ENCODE peak calls at places on chromosomes 2 and 18, in four cellular contexts. Z, B, T and A are unnamed samples.

GRCh38 chr2:236240228-236240990 is 23.8 kb downstream of the ASB18 start:
- DNase-seq in Z (no peak), B (no peak), T (no peak), A (no peak)

GRCh38 chr2:31704561-31705212 is 123.9 kb upstream of the SRD5A2 start:
- DNase-seq in Z (no peak), B (peak), T (no peak), A (no peak)

GRCh38 chr2:64735504-64735903 is 81.8 kb upstream of the SERTAD2 start:
- DNase-seq in Z (no peak), B (no peak), T (no peak), A (no peak)

GRCh38 chr18:73479472-73479871 is 611.7 kb upstream of the NETO1 start:
- DNase-seq in Z (peak), B (no peak), T (no peak), A (no peak)

GRCh38 chr2:72942293-72942692 is 25.0 kb downstream of the EMX1 start:
- DNase-seq in Z (no peak), B (no peak), T (no peak), A (no peak)

GRCh38 chr18:76687271-76688006 is 134.9 kb upstream of the ZNF236 start:
- DNase-seq in Z (peak), B (no peak), T (no peak), A (no peak)

GRCh38 chr18:28287146-28287545 is 110.2 kb upstream of the CDH2 start:
- DNase-seq in Z (no peak), B (no peak), T (no peak), A (no peak)

GRCh38 chr2:231342111-231342711 is 53.3 kb upstream of the B3GNT7 start:
- DNase-seq in Z (no peak), B (no peak), T (no peak), A (no peak)

GRCh38 chr2:65240657-65241056 is 13.0 kb downstream of the ACTR2 start:
- DNase-seq in Z (no peak), B (no peak), T (no peak), A (no peak)

GRCh38 chr18:44988821-44989587 is 308.3 kb downstream of the SETBP1 start:
- DNase-seq in Z (no peak), B (no peak), T (no peak), A (no peak)

GRCh38 chr2:70233892-70234291 is 14.5 kb downstream of the TIA1 start:
- DNase-seq in Z (no peak), B (no peak), T (no peak), A (no peak)

GRCh38 chr2:8622924-8623465 is 58.9 kb upstream of the ID2 start:
- DNase-seq in Z (no peak), B (no peak), T (no peak), A (no peak)

GRCh38 chr18:62828852-62829251 is 113.5 kb downstream of the PHLPP1 start:
- DNase-seq in Z (peak), B (no peak), T (no peak), A (no peak)

GRCh38 chr2:240796543-240797499 is 23.2 kb downstream of the KIF1A start:
- DNase-seq in Z (no peak), B (no peak), T (no peak), A (no peak)

GRCh38 chr2:128064353-128064752 is 26.6 kb upstream of the UGGT1 start:
- DNase-seq in Z (no peak), B (no peak), T (no peak), A (no peak)

GRCh38 chr2:6832995-6833604 is 32.6 kb downstream of the CMPK2 start:
- DNase-seq in Z (no peak), B (no peak), T (no peak), A (no peak)

GRCh38 chr2:189037518-189037917 is 63.3 kb downstream of the COL3A1 start:
- DNase-seq in Z (peak), B (no peak), T (no peak), A (no peak)

GRCh38 chr18:8367217-8367988 is 241.8 kb upstream of the RAB12 start:
- DNase-seq in Z (peak), B (peak), T (peak), A (peak)

GRCh38 chr2:127676906-127677305 is 1.6 kb upstream of the LIMS2 start:
- DNase-seq in Z (no peak), B (no peak), T (no peak), A (peak)

GRCh38 chr2:207847807-207848544 is 78.3 kb upstream of the FZD5 start:
- DNase-seq in Z (peak), B (no peak), T (no peak), A (no peak)